ENCODE peak calls at places on chromosome 10, in four cellular contexts. O is choroid plexus epithelial cell, W is WERI-Rb-1, A is GM12865. R is an unnamed sample.

GRCh38 chr10:101693701-101694055 is 1.3 kb downstream of the FBXW4 start:
- DNase-seq in O (peak), W (peak), A (peak), R (peak)

GRCh38 chr10:56317603-56318002 is 43.5 kb downstream of the ZWINT start:
- DNase-seq in W (no peak), O (no peak), A (no peak), R (no peak)

GRCh38 chr10:110834622-110835219 is 37.0 kb upstream of the PDCD4 start:
- DNase-seq in O (peak), W (no peak), A (no peak), R (peak)

GRCh38 chr10:557792-558328 is 131.6 kb downstream of the DIP2C start:
- DNase-seq in W (no peak), O (peak), A (no peak), R (peak)

GRCh38 chr10:132054564-132054963 is 11.2 kb upstream of the JAKMIP3 start:
- DNase-seq in A (no peak), W (no peak), O (peak), R (no peak)

GRCh38 chr10:30709700-30710358 is 80.3 kb upstream of the LYZL2 start:
- DNase-seq in A (no peak), W (no peak), O (no peak), R (no peak)

GRCh38 chr10:119176166-119176565 is 2.4 kb downstream of the PRDX3 start:
- DNase-seq in W (no peak), O (peak), A (no peak), R (peak)

GRCh38 chr10:114022751-114023150 is 20.9 kb upstream of the ADRB1 start:
- DNase-seq in W (no peak), O (no peak), A (no peak), R (no peak)

GRCh38 chr10:96678725-96679124 is 41.6 kb downstream of the PIK3AP1 start:
- DNase-seq in W (no peak), A (no peak), O (no peak), R (no peak)

GRCh38 chr10:21756707-21757600 is 222.9 kb downstream of the MLLT10 start:
- DNase-seq in O (no peak), A (no peak), W (no peak), R (no peak)

GRCh38 chr10:114709966-114710365 is 51.9 kb upstream of the ABLIM1 start:
- DNase-seq in O (peak), A (no peak), W (no peak), R (peak)

GRCh38 chr10:120599202-120599724 is 142.2 kb downstream of the PLPP4 start:
- DNase-seq in W (no peak), O (no peak), A (no peak), R (no peak)

GRCh38 chr10:91201213-91201996 is 19.1 kb upstream of the PCGF5 start:
- DNase-seq in O (peak), W (no peak), A (peak), R (no peak)

GRCh38 chr10:80453715-80454525 is at the start of gene TSPAN14:
- DNase-seq in O (peak), A (peak), W (peak), R (peak)

GRCh38 chr10:132065491-132066105 is at the start of gene JAKMIP3:
- DNase-seq in O (peak), W (no peak), A (no peak), R (peak)

GRCh38 chr10:35423505-35424306 is 87.4 kb downstream of the CCNY start:
- DNase-seq in A (no peak), O (peak), W (no peak), R (peak)

GRCh38 chr10:10816453-10816852 is 201.2 kb upstream of the CELF2 start:
- DNase-seq in A (no peak), W (no peak), O (peak), R (no peak)

GRCh38 chr10:49539320-49539885 is 482 bp upstream of the ERCC6 start:
- DNase-seq in A (no peak), W (peak), O (peak), R (peak)
- TF ChIP-seq CTCF in A (no peak), W (no peak), O (no peak), R (no peak)

DNA sequence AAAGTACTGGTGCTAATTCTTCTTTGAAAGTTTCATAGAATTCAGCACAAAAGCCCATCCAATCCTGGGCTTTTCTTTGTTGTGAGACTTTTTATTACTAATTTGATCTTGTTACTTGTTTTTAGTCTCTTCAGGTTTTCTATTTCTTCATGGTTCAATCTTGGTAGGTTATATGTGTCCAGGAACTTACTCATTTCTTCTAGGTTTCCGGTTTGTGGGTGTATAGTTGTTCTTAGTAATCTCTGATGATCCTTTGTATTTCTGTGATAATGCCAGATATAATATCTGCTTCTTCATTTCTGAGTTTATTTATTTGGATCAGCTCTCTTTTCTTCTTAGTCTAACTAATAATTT is 147.5 kb downstream of the RTKN2 start:
- DNase-seq in A (no peak), O (no peak), W (no peak), R (peak)
- H3K4me3 ChIP-seq in A (no peak), O (no peak), W (no peak), R (no peak)

GRCh38 chr10:130190737-130191115 is 54.5 kb downstream of the GLRX3 start:
- DNase-seq in W (no peak), O (no peak), A (no peak), R (no peak)

GRCh38 chr10:130189466-130190064 is 53.4 kb downstream of the GLRX3 start:
- DNase-seq in O (no peak), A (no peak), W (no peak), R (no peak)

GRCh38 chr10:130191380-130191779 is 55.2 kb downstream of the GLRX3 start:
- DNase-seq in A (no peak), W (no peak), O (no peak), R (no peak)

GRCh38 chr10:130188195-130189175 is 52.3 kb downstream of the GLRX3 start:
- DNase-seq in O (no peak), A (no peak), W (no peak), R (no peak)

GRCh38 chr10:130190065-130190736 is 54.0 kb downstream of the GLRX3 start:
- DNase-seq in W (peak), A (peak), O (peak), R (peak)
- TF ChIP-seq CTCF in W (peak), A (peak), O (peak), R (peak)

DNA sequence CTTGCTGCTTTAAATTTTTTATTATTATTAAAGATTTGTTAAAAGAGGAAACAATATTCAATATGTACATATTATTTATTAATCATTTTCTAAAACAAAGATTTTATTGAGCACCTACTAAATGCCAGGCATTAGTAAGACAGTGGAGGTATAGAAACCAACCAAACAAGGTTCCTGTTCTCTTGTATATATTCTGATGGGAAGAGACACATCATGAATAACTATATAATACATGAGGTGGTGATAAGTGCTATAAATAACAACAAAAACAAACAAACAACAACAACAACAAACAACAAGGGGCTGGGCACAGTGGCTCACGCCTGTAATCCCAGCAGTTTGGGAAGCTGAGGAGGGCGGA is 630 bp upstream of the LIPA start:
- DNase-seq in W (no peak), O (no peak), A (no peak), R (no peak)
- H3K4me3 ChIP-seq in W (peak), O (peak), A (peak), R (no peak)

GRCh38 chr10:29557665-29558064 is 77.1 kb downstream of the SVIL start:
- DNase-seq in W (no peak), A (no peak), O (no peak), R (no peak)

GRCh38 chr10:29553732-29554260 is 81.0 kb downstream of the SVIL start:
- DNase-seq in A (no peak), O (no peak), W (no peak), R (no peak)

GRCh38 chr10:29555746-29556481 is 78.9 kb downstream of the SVIL start:
- DNase-seq in W (no peak), O (peak), A (no peak), R (peak)

GRCh38 chr10:29555091-29555745 is 79.6 kb downstream of the SVIL start:
- DNase-seq in O (no peak), W (no peak), A (no peak), R (peak)

GRCh38 chr10:29554660-29555059 is 80.1 kb downstream of the SVIL start:
- DNase-seq in W (no peak), O (peak), A (no peak), R (peak)
- TF ChIP-seq CTCF in W (no peak), O (peak), A (no peak), R (no peak)

GRCh38 chr10:75398630-75399460 is 2.7 kb downstream of the ZNF503 start:
- DNase-seq in W (no peak), O (no peak), A (no peak), R (peak)

GRCh38 chr10:75400769-75401568 is 595 bp downstream of the ZNF503 start:
- DNase-seq in O (no peak), W (peak), A (peak), R (peak)

GRCh38 chr10:75400163-75400768 is 1.3 kb downstream of the ZNF503 start:
- DNase-seq in O (peak), W (no peak), A (no peak), R (peak)

GRCh38 chr10:75398238-75398629 is 3.3 kb downstream of the ZNF503 start:
- DNase-seq in W (no peak), A (no peak), O (no peak), R (peak)

DNA sequence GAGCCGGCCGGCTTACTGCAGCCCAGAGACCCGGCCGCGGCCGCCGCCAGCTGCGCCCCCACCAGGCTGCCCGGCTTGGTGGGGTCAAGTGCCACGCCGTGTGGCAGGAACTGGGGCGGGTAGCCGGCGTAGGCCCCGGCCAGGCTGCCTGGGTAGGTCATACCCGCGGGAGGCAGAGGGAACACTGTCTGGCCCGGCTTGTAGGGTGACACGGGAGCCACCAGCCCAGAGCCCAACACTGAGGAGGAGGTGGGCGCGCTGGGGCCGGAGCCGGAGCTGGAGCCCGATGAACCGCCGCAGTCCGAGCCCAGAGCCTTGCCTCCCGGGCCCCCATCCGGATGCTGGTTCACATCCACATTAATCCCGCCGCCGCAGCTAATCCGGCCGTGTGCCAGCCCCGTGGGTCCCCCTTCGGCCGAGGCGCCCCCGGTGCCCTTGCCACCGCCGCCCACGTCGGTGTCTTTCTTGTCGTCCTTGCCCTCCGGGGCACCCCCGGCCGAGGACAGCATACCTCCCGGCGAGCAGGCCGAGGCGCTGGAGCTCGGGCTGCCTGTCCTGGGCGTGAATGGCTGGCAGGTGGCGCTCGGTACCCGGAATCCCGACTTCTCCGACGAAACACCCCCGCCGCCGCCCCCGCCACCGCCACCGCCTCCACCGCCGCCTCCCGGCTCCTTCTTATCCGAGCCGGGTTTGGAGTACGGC is 2.0 kb downstream of the ZNF503 start:
- DNase-seq in O (peak), A (peak), W (peak), R (peak)
- H3K4me3 ChIP-seq in O (peak), A (peak), W (peak), R (peak)

GRCh38 chr10:13416760-13417159 is 68.7 kb upstream of the SEPHS1 start:
- DNase-seq in A (peak), W (no peak), O (no peak), R (no peak)

GRCh38 chr10:13414137-13414536 is 66.0 kb upstream of the SEPHS1 start:
- DNase-seq in O (no peak), A (no peak), W (no peak), R (no peak)

GRCh38 chr10:13417459-13418126 is 69.5 kb upstream of the SEPHS1 start:
- DNase-seq in A (no peak), W (no peak), O (no peak), R (no peak)

GRCh38 chr10:13412894-13413293 is 64.8 kb upstream of the SEPHS1 start:
- DNase-seq in W (no peak), O (no peak), A (no peak), R (no peak)

GRCh38 chr10:13414855-13415254 is 66.8 kb upstream of the SEPHS1 start:
- DNase-seq in W (peak), O (peak), A (peak), R (peak)
- TF ChIP-seq CTCF in W (peak), O (peak), A (peak), R (no peak)

DNA sequence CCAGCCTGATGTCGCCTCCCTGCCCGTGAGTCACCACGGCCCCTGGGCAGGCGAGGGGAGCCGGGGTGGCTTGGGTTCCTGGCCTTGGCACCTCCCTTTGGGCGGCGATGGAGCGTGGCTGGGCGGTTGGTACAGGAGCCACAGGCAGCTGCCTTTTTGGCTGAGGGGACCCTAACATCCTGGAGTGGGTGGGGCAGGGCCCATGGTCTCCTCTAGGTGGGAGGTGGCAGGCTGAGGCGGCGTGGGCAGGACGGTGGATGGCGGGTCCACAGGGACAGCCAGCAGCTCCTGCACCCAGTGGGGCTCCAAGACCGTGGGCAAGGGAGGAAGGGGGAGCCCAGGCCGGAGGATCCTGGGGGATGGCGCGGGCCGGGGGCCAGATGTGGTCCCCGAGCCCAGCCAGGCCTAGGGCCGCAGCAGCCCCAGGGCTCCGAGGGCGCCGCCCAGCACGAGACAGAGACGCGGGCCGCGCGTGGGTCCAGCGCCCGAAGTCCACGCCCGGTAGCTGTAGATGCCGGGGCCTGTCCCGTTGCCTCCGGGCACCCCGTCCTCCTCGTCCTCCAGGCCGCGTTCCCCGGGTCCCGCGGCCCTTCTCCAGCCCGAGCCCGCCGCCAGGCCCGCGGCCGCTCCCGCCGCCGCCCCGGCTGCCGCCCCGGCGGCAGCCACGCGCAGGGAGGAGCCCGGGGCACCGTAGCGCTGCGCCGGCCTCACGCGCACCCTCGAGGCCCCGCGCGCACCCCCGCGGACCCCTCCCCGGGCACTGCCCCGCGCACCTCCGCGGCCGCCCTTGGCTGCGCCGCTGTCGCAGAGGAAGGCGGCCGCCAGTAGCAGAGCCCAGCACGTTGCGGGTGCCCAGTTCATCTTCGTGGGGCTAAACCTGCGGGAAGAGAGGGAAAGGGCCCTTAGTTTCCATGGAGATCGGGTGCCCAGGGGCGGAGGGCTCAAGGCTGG is 1.3 kb downstream of the SPRN start:
- DNase-seq in W (no peak), O (no peak), A (no peak), R (no peak)
- H3K4me3 ChIP-seq in W (peak), O (no peak), A (no peak), R (no peak)

GRCh38 chr10:85790155-85790789 is 576.3 kb downstream of the GRID1 start:
- DNase-seq in O (no peak), W (no peak), A (no peak), R (no peak)

GRCh38 chr10:85789125-85789524 is 577.5 kb downstream of the GRID1 start:
- DNase-seq in W (no peak), A (no peak), O (no peak), R (no peak)

GRCh38 chr10:85792533-85792858 is 574.1 kb downstream of the GRID1 start:
- DNase-seq in A (no peak), W (no peak), O (no peak), R (no peak)

GRCh38 chr10:85794553-85794952 is 572.0 kb downstream of the GRID1 start:
- DNase-seq in A (no peak), W (no peak), O (no peak), R (no peak)

DNA sequence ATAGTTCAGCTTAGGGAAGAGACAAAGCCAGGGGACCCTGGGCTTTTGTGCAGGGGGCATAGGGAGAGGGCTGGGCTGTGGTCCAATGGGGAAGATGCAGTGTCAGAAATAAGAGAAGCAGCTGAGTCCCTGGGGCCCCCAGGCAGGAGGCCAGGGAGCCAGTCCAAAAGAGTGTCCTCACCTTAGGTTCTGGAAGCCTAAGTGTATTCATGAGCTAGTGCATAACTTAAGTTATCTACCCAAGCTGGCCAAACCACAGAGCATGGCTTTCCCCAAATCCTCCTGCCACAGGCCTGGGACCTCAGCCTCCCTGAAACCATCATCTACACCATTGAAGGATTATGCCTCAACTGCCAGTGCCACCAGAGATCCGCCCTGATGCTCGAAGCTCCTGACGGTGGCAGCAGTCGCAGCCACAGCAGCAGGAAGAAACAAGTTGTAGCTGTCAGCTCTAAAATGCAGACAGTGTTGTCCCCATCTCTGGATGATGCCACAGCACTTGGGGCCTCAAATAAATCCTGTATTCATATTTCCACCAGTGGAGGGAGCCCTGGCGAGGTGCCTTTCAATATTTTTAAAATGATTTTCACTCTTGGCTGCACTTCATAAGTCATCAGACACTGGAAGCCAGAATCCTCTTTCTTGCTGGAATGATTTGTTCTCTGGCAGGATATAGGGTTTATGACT is 574.6 kb downstream of the GRID1 start:
- DNase-seq in O (peak), W (no peak), A (peak), R (peak)
- TF ChIP-seq CTCF in O (peak), W (peak), A (peak), R (no peak)

R was measured in cardiac fibroblast.